ENCODE peak calls at places on chromosomes 11 and 22, in seven cellular contexts. One of them, this sample, is unnamed.

GRCh38 chr11:117875397-117876048 is 935 bp downstream of the FXYD6 start:
- DNase-seq in AG09319: no peak
- DNase-seq in ecto neural progenitor cell: no peak
- DNase-seq in stimulated activated CD4-positive, alpha-beta T cell treated with anti-CD3 and anti-CD28 coated beads, TNF-alpha, amount 100 ng/mL, for 48 hours: no peak
- DNase-seq in cardiac fibroblast: no peak
- DNase-seq in fibroblast of the conjunctiva: no peak
- DNase-seq in fibroblast of pulmonary artery: no peak
- DNase-seq in this sample: no peak

GRCh38 chr11:134656861-134657540 is 245.0 kb upstream of the B3GAT1 start:
- DNase-seq in AG09319: no peak
- DNase-seq in ecto neural progenitor cell: peak; percentile 44
- DNase-seq in stimulated activated CD4-positive, alpha-beta T cell treated with anti-CD3 and anti-CD28 coated beads, TNF-alpha, amount 100 ng/mL, for 48 hours: no peak
- DNase-seq in cardiac fibroblast: no peak
- DNase-seq in fibroblast of the conjunctiva: no peak
- DNase-seq in fibroblast of pulmonary artery: no peak
- DNase-seq in this sample: no peak

GRCh38 chr22:47328550-47329243 is 566.2 kb downstream of the TBC1D22A start:
- DNase-seq in AG09319: peak; percentile 81
- DNase-seq in ecto neural progenitor cell: no peak
- DNase-seq in stimulated activated CD4-positive, alpha-beta T cell treated with anti-CD3 and anti-CD28 coated beads, TNF-alpha, amount 100 ng/mL, for 48 hours: no peak
- DNase-seq in cardiac fibroblast: peak; percentile 70
- DNase-seq in fibroblast of the conjunctiva: peak; percentile 71
- DNase-seq in fibroblast of pulmonary artery: peak; percentile 96
- DNase-seq in this sample: no peak

GRCh38 chr22:38840129-38840528 is 3.7 kb downstream of the NPTXR start:
- DNase-seq in AG09319: no peak
- DNase-seq in ecto neural progenitor cell: no peak
- DNase-seq in stimulated activated CD4-positive, alpha-beta T cell treated with anti-CD3 and anti-CD28 coated beads, TNF-alpha, amount 100 ng/mL, for 48 hours: no peak
- DNase-seq in cardiac fibroblast: no peak
- DNase-seq in fibroblast of the conjunctiva: no peak
- DNase-seq in fibroblast of pulmonary artery: no peak
- DNase-seq in this sample: no peak

GRCh38 chr11:12817681-12818332 is 143.6 kb downstream of the TEAD1 start:
- DNase-seq in AG09319: no peak
- DNase-seq in ecto neural progenitor cell: no peak
- DNase-seq in stimulated activated CD4-positive, alpha-beta T cell treated with anti-CD3 and anti-CD28 coated beads, TNF-alpha, amount 100 ng/mL, for 48 hours: no peak
- DNase-seq in cardiac fibroblast: peak; percentile 39
- DNase-seq in fibroblast of the conjunctiva: no peak
- DNase-seq in fibroblast of pulmonary artery: no peak
- DNase-seq in this sample: no peak

GRCh38 chr22:41923595-41924276 is 2.9 kb downstream of the TNFRSF13C start:
- DNase-seq in AG09319: no peak
- DNase-seq in ecto neural progenitor cell: no peak
- DNase-seq in stimulated activated CD4-positive, alpha-beta T cell treated with anti-CD3 and anti-CD28 coated beads, TNF-alpha, amount 100 ng/mL, for 48 hours: no peak
- DNase-seq in cardiac fibroblast: no peak
- DNase-seq in fibroblast of the conjunctiva: no peak
- DNase-seq in fibroblast of pulmonary artery: no peak
- DNase-seq in this sample: no peak

GRCh38 chr11:126163779-126164178 is 47.7 kb downstream of the RPUSD4 start:
- DNase-seq in AG09319: no peak
- DNase-seq in ecto neural progenitor cell: peak; percentile 58
- DNase-seq in stimulated activated CD4-positive, alpha-beta T cell treated with anti-CD3 and anti-CD28 coated beads, TNF-alpha, amount 100 ng/mL, for 48 hours: no peak
- DNase-seq in cardiac fibroblast: no peak
- DNase-seq in fibroblast of the conjunctiva: no peak
- DNase-seq in fibroblast of pulmonary artery: no peak
- DNase-seq in this sample: no peak

GRCh38 chr22:40036591-40037225 is 42.0 kb downstream of the FAM83F start:
- DNase-seq in AG09319: peak; percentile 28
- DNase-seq in ecto neural progenitor cell: peak; percentile 82
- DNase-seq in stimulated activated CD4-positive, alpha-beta T cell treated with anti-CD3 and anti-CD28 coated beads, TNF-alpha, amount 100 ng/mL, for 48 hours: peak; percentile 44
- DNase-seq in cardiac fibroblast: peak; percentile 82
- DNase-seq in fibroblast of the conjunctiva: peak; percentile 72
- DNase-seq in fibroblast of pulmonary artery: peak; percentile 86
- DNase-seq in this sample: peak; percentile 62

GRCh38 chr22:46959369-46959768 is 196.9 kb downstream of the TBC1D22A start:
- DNase-seq in AG09319: no peak
- DNase-seq in ecto neural progenitor cell: no peak
- DNase-seq in stimulated activated CD4-positive, alpha-beta T cell treated with anti-CD3 and anti-CD28 coated beads, TNF-alpha, amount 100 ng/mL, for 48 hours: no peak
- DNase-seq in cardiac fibroblast: no peak
- DNase-seq in fibroblast of the conjunctiva: no peak
- DNase-seq in fibroblast of pulmonary artery: no peak
- DNase-seq in this sample: no peak

GRCh38 chr22:19868773-19869471 is 14.2 kb upstream of the GNB1L start:
- DNase-seq in AG09319: no peak
- DNase-seq in ecto neural progenitor cell: no peak
- DNase-seq in stimulated activated CD4-positive, alpha-beta T cell treated with anti-CD3 and anti-CD28 coated beads, TNF-alpha, amount 100 ng/mL, for 48 hours: no peak
- DNase-seq in cardiac fibroblast: no peak
- DNase-seq in fibroblast of the conjunctiva: no peak
- DNase-seq in fibroblast of pulmonary artery: no peak
- DNase-seq in this sample: no peak

GRCh38 chr11:67300756-67301312 is 2.5 kb upstream of the SSH3 start:
- DNase-seq in AG09319: no peak
- DNase-seq in ecto neural progenitor cell: no peak
- DNase-seq in stimulated activated CD4-positive, alpha-beta T cell treated with anti-CD3 and anti-CD28 coated beads, TNF-alpha, amount 100 ng/mL, for 48 hours: no peak
- DNase-seq in cardiac fibroblast: no peak
- DNase-seq in fibroblast of the conjunctiva: no peak
- DNase-seq in fibroblast of pulmonary artery: no peak
- DNase-seq in this sample: no peak

GRCh38 chr11:119684361-119685072 is 44.5 kb downstream of the NECTIN1 start:
- DNase-seq in AG09319: no peak
- DNase-seq in ecto neural progenitor cell: no peak
- DNase-seq in stimulated activated CD4-positive, alpha-beta T cell treated with anti-CD3 and anti-CD28 coated beads, TNF-alpha, amount 100 ng/mL, for 48 hours: no peak
- DNase-seq in cardiac fibroblast: peak; percentile 67
- DNase-seq in fibroblast of the conjunctiva: peak; percentile 42
- DNase-seq in fibroblast of pulmonary artery: peak; percentile 57
- DNase-seq in this sample: no peak

GRCh38 chr11:64793271-64794160 is 9.5 kb downstream of the MAP4K2 start:
- DNase-seq in AG09319: no peak
- DNase-seq in ecto neural progenitor cell: no peak
- DNase-seq in stimulated activated CD4-positive, alpha-beta T cell treated with anti-CD3 and anti-CD28 coated beads, TNF-alpha, amount 100 ng/mL, for 48 hours: no peak
- DNase-seq in cardiac fibroblast: no peak
- DNase-seq in fibroblast of the conjunctiva: no peak
- DNase-seq in fibroblast of pulmonary artery: no peak
- DNase-seq in this sample: no peak

GRCh38 chr22:46075764-46076531 is 74.4 kb upstream of the PPARA start:
- DNase-seq in AG09319: no peak
- DNase-seq in ecto neural progenitor cell: no peak
- DNase-seq in stimulated activated CD4-positive, alpha-beta T cell treated with anti-CD3 and anti-CD28 coated beads, TNF-alpha, amount 100 ng/mL, for 48 hours: no peak
- DNase-seq in cardiac fibroblast: peak; percentile 46
- DNase-seq in fibroblast of the conjunctiva: no peak
- DNase-seq in fibroblast of pulmonary artery: no peak
- DNase-seq in this sample: no peak

GRCh38 chr11:131154329-131154728 is 216.1 kb upstream of the NTM start:
- DNase-seq in AG09319: no peak
- DNase-seq in ecto neural progenitor cell: no peak
- DNase-seq in stimulated activated CD4-positive, alpha-beta T cell treated with anti-CD3 and anti-CD28 coated beads, TNF-alpha, amount 100 ng/mL, for 48 hours: no peak
- DNase-seq in cardiac fibroblast: no peak
- DNase-seq in fibroblast of the conjunctiva: no peak
- DNase-seq in fibroblast of pulmonary artery: no peak
- DNase-seq in this sample: no peak

GRCh38 chr11:36211735-36212430 is 77.3 kb downstream of the COMMD9 start:
- DNase-seq in AG09319: no peak
- DNase-seq in ecto neural progenitor cell: no peak
- DNase-seq in stimulated activated CD4-positive, alpha-beta T cell treated with anti-CD3 and anti-CD28 coated beads, TNF-alpha, amount 100 ng/mL, for 48 hours: no peak
- DNase-seq in cardiac fibroblast: no peak
- DNase-seq in fibroblast of the conjunctiva: no peak
- DNase-seq in fibroblast of pulmonary artery: no peak
- DNase-seq in this sample: no peak

GRCh38 chr11:63554901-63555218 is 8.3 kb downstream of the PLAAT2 start:
- DNase-seq in AG09319: no peak
- DNase-seq in ecto neural progenitor cell: no peak
- DNase-seq in stimulated activated CD4-positive, alpha-beta T cell treated with anti-CD3 and anti-CD28 coated beads, TNF-alpha, amount 100 ng/mL, for 48 hours: no peak
- DNase-seq in cardiac fibroblast: no peak
- DNase-seq in fibroblast of the conjunctiva: no peak
- DNase-seq in fibroblast of pulmonary artery: no peak
- DNase-seq in this sample: no peak

GRCh38 chr11:47616726-47617416 is 22.7 kb upstream of the C1QTNF4 start:
- DNase-seq in AG09319: peak; percentile 71
- DNase-seq in ecto neural progenitor cell: no peak
- DNase-seq in stimulated activated CD4-positive, alpha-beta T cell treated with anti-CD3 and anti-CD28 coated beads, TNF-alpha, amount 100 ng/mL, for 48 hours: no peak
- DNase-seq in cardiac fibroblast: peak; percentile 88
- DNase-seq in fibroblast of the conjunctiva: peak; percentile 79
- DNase-seq in fibroblast of pulmonary artery: peak; percentile 87
- DNase-seq in this sample: no peak

GRCh38 chr22:20441631-20442484 is 4.2 kb upstream of the SCARF2 start:
- DNase-seq in AG09319: no peak
- DNase-seq in ecto neural progenitor cell: peak; percentile 42
- DNase-seq in stimulated activated CD4-positive, alpha-beta T cell treated with anti-CD3 and anti-CD28 coated beads, TNF-alpha, amount 100 ng/mL, for 48 hours: no peak
- DNase-seq in cardiac fibroblast: peak; percentile 38
- DNase-seq in fibroblast of the conjunctiva: no peak
- DNase-seq in fibroblast of pulmonary artery: peak; percentile 61
- DNase-seq in this sample: no peak

GRCh38 chr11:1866226-1866625 is 13.3 kb downstream of the LSP1 start:
- DNase-seq in AG09319: no peak
- DNase-seq in ecto neural progenitor cell: no peak
- DNase-seq in stimulated activated CD4-positive, alpha-beta T cell treated with anti-CD3 and anti-CD28 coated beads, TNF-alpha, amount 100 ng/mL, for 48 hours: no peak
- DNase-seq in cardiac fibroblast: no peak
- DNase-seq in fibroblast of the conjunctiva: no peak
- DNase-seq in fibroblast of pulmonary artery: no peak
- DNase-seq in this sample: no peak

GRCh38 chr11:35523351-35523768 is 2.1 kb downstream of the PAMR1 start:
- DNase-seq in AG09319: peak; percentile 71
- DNase-seq in ecto neural progenitor cell: no peak
- DNase-seq in stimulated activated CD4-positive, alpha-beta T cell treated with anti-CD3 and anti-CD28 coated beads, TNF-alpha, amount 100 ng/mL, for 48 hours: no peak
- DNase-seq in cardiac fibroblast: peak; percentile 8
- DNase-seq in fibroblast of the conjunctiva: no peak
- DNase-seq in fibroblast of pulmonary artery: no peak
- DNase-seq in this sample: no peak

GRCh38 chr11:2268911-2269600 is 1.3 kb downstream of the ASCL2 start:
- DNase-seq in AG09319: no peak
- DNase-seq in ecto neural progenitor cell: peak; percentile 63
- DNase-seq in stimulated activated CD4-positive, alpha-beta T cell treated with anti-CD3 and anti-CD28 coated beads, TNF-alpha, amount 100 ng/mL, for 48 hours: peak; percentile 87
- DNase-seq in cardiac fibroblast: peak; percentile 25
- DNase-seq in fibroblast of the conjunctiva: no peak
- DNase-seq in fibroblast of pulmonary artery: peak; percentile 20
- DNase-seq in this sample: no peak

GRCh38 chr11:71091506-71092265 is 160.7 kb downstream of the SHANK2 start:
- DNase-seq in AG09319: no peak
- DNase-seq in ecto neural progenitor cell: no peak
- DNase-seq in stimulated activated CD4-positive, alpha-beta T cell treated with anti-CD3 and anti-CD28 coated beads, TNF-alpha, amount 100 ng/mL, for 48 hours: no peak
- DNase-seq in cardiac fibroblast: no peak
- DNase-seq in fibroblast of the conjunctiva: no peak
- DNase-seq in fibroblast of pulmonary artery: no peak
- DNase-seq in this sample: no peak

GRCh38 chr22:37633693-37634504 is 5.6 kb upstream of the SH3BP1 start:
- DNase-seq in AG09319: peak; percentile 66
- DNase-seq in ecto neural progenitor cell: peak; percentile 84
- DNase-seq in stimulated activated CD4-positive, alpha-beta T cell treated with anti-CD3 and anti-CD28 coated beads, TNF-alpha, amount 100 ng/mL, for 48 hours: peak; percentile 60
- DNase-seq in cardiac fibroblast: peak; percentile 69
- DNase-seq in fibroblast of the conjunctiva: peak; percentile 81
- DNase-seq in fibroblast of pulmonary artery: peak; percentile 95
- DNase-seq in this sample: peak; percentile 72

GRCh38 chr11:77316733-77317342 is 15.4 kb upstream of the GDPD4 start:
- DNase-seq in AG09319: no peak
- DNase-seq in ecto neural progenitor cell: no peak
- DNase-seq in stimulated activated CD4-positive, alpha-beta T cell treated with anti-CD3 and anti-CD28 coated beads, TNF-alpha, amount 100 ng/mL, for 48 hours: no peak
- DNase-seq in cardiac fibroblast: no peak
- DNase-seq in fibroblast of the conjunctiva: no peak
- DNase-seq in fibroblast of pulmonary artery: no peak
- DNase-seq in this sample: no peak

GRCh38 chr22:41822289-41823057 is 10.4 kb upstream of the SREBF2 start:
- DNase-seq in AG09319: no peak
- DNase-seq in ecto neural progenitor cell: no peak
- DNase-seq in stimulated activated CD4-positive, alpha-beta T cell treated with anti-CD3 and anti-CD28 coated beads, TNF-alpha, amount 100 ng/mL, for 48 hours: no peak
- DNase-seq in cardiac fibroblast: peak; percentile 81
- DNase-seq in fibroblast of the conjunctiva: peak; percentile 33
- DNase-seq in fibroblast of pulmonary artery: peak; percentile 74
- DNase-seq in this sample: no peak

GRCh38 chr11:125069008-125069407 is 5.9 kb downstream of the SLC37A2 start:
- DNase-seq in AG09319: no peak
- DNase-seq in ecto neural progenitor cell: no peak
- DNase-seq in stimulated activated CD4-positive, alpha-beta T cell treated with anti-CD3 and anti-CD28 coated beads, TNF-alpha, amount 100 ng/mL, for 48 hours: no peak
- DNase-seq in cardiac fibroblast: no peak
- DNase-seq in fibroblast of the conjunctiva: no peak
- DNase-seq in fibroblast of pulmonary artery: no peak
- DNase-seq in this sample: no peak

GRCh38 chr22:37167176-37167980 is 17.7 kb upstream of the IL2RB start:
- DNase-seq in AG09319: no peak
- DNase-seq in ecto neural progenitor cell: no peak
- DNase-seq in stimulated activated CD4-positive, alpha-beta T cell treated with anti-CD3 and anti-CD28 coated beads, TNF-alpha, amount 100 ng/mL, for 48 hours: no peak
- DNase-seq in cardiac fibroblast: no peak
- DNase-seq in fibroblast of the conjunctiva: no peak
- DNase-seq in fibroblast of pulmonary artery: no peak
- DNase-seq in this sample: no peak

GRCh38 chr11:11297578-11297977 is 55.5 kb downstream of the CSNK2A3 start:
- DNase-seq in AG09319: no peak
- DNase-seq in ecto neural progenitor cell: no peak
- DNase-seq in stimulated activated CD4-positive, alpha-beta T cell treated with anti-CD3 and anti-CD28 coated beads, TNF-alpha, amount 100 ng/mL, for 48 hours: no peak
- DNase-seq in cardiac fibroblast: no peak
- DNase-seq in fibroblast of the conjunctiva: no peak
- DNase-seq in fibroblast of pulmonary artery: no peak
- DNase-seq in this sample: no peak

GRCh38 chr11:38332046-38332445 is 1734.0 kb upstream of the RAG2 start:
- DNase-seq in AG09319: no peak
- DNase-seq in ecto neural progenitor cell: no peak
- DNase-seq in stimulated activated CD4-positive, alpha-beta T cell treated with anti-CD3 and anti-CD28 coated beads, TNF-alpha, amount 100 ng/mL, for 48 hours: no peak
- DNase-seq in cardiac fibroblast: no peak
- DNase-seq in fibroblast of the conjunctiva: no peak
- DNase-seq in fibroblast of pulmonary artery: no peak
- DNase-seq in this sample: no peak

GRCh38 chr11:45411221-45411946 is 125.2 kb upstream of the SYT13 start:
- DNase-seq in AG09319: no peak
- DNase-seq in ecto neural progenitor cell: no peak
- DNase-seq in stimulated activated CD4-positive, alpha-beta T cell treated with anti-CD3 and anti-CD28 coated beads, TNF-alpha, amount 100 ng/mL, for 48 hours: no peak
- DNase-seq in cardiac fibroblast: no peak
- DNase-seq in fibroblast of the conjunctiva: no peak
- DNase-seq in fibroblast of pulmonary artery: peak; percentile 28
- DNase-seq in this sample: no peak

GRCh38 chr11:131897247-131897646 is 526.8 kb downstream of the NTM start:
- DNase-seq in AG09319: no peak
- DNase-seq in ecto neural progenitor cell: no peak
- DNase-seq in stimulated activated CD4-positive, alpha-beta T cell treated with anti-CD3 and anti-CD28 coated beads, TNF-alpha, amount 100 ng/mL, for 48 hours: no peak
- DNase-seq in cardiac fibroblast: no peak
- DNase-seq in fibroblast of the conjunctiva: no peak
- DNase-seq in fibroblast of pulmonary artery: no peak
- DNase-seq in this sample: no peak

GRCh38 chr11:66718320-66718971 is 10.6 kb downstream of the SPTBN2 start:
- DNase-seq in AG09319: no peak
- DNase-seq in ecto neural progenitor cell: no peak
- DNase-seq in stimulated activated CD4-positive, alpha-beta T cell treated with anti-CD3 and anti-CD28 coated beads, TNF-alpha, amount 100 ng/mL, for 48 hours: no peak
- DNase-seq in cardiac fibroblast: no peak
- DNase-seq in fibroblast of the conjunctiva: no peak
- DNase-seq in fibroblast of pulmonary artery: no peak
- DNase-seq in this sample: no peak

GRCh38 chr11:85164743-85165142 is 462.4 kb downstream of the DLG2 start:
- DNase-seq in AG09319: no peak
- DNase-seq in ecto neural progenitor cell: no peak
- DNase-seq in stimulated activated CD4-positive, alpha-beta T cell treated with anti-CD3 and anti-CD28 coated beads, TNF-alpha, amount 100 ng/mL, for 48 hours: no peak
- DNase-seq in cardiac fibroblast: no peak
- DNase-seq in fibroblast of the conjunctiva: no peak
- DNase-seq in fibroblast of pulmonary artery: no peak
- DNase-seq in this sample: no peak

GRCh38 chr11:7593476-7593875 is 79.7 kb downstream of the PPFIBP2 start:
- DNase-seq in AG09319: no peak
- DNase-seq in ecto neural progenitor cell: no peak
- DNase-seq in stimulated activated CD4-positive, alpha-beta T cell treated with anti-CD3 and anti-CD28 coated beads, TNF-alpha, amount 100 ng/mL, for 48 hours: no peak
- DNase-seq in cardiac fibroblast: no peak
- DNase-seq in fibroblast of the conjunctiva: no peak
- DNase-seq in fibroblast of pulmonary artery: no peak
- DNase-seq in this sample: no peak

GRCh38 chr11:79139900-79140299 is 300.9 kb downstream of the TENM4 start:
- DNase-seq in AG09319: no peak
- DNase-seq in ecto neural progenitor cell: no peak
- DNase-seq in stimulated activated CD4-positive, alpha-beta T cell treated with anti-CD3 and anti-CD28 coated beads, TNF-alpha, amount 100 ng/mL, for 48 hours: no peak
- DNase-seq in cardiac fibroblast: no peak
- DNase-seq in fibroblast of the conjunctiva: no peak
- DNase-seq in fibroblast of pulmonary artery: no peak
- DNase-seq in this sample: no peak

This sample was measured in GM18507.